ENCODE peak calls at places on chromosome 16, in eight cellular contexts. C is keratinocyte, W is fibroblast of the aortic adventitia, U is dorsolateral prefrontal cortex, J is AG10803, X is testis, F is GM12878, O is ovary. G is an unnamed sample.
A peak's percentile ranks its signal among the peaks of the same experiment; 100 is the strongest.

GRCh38 chr16:72427786-72428480 is 256.0 kb upstream of the PMFBP1 start:
- DNase-seq in O (no peak), C (no peak), W (no peak), U (no peak), J (no peak), F (no peak), X (no peak), G (no peak)

GRCh38 chr16:724188-725040 is 1.8 kb downstream of the CCDC78 start:
- DNase-seq in W (no peak), C (no peak), F (no peak), X (no peak), J (no peak), O (no peak), U (no peak), G (no peak)

GRCh38 chr16:78258651-78259050 is 159.2 kb downstream of the WWOX start:
- DNase-seq in U (no peak), J (no peak), O (no peak), F (no peak), C (no peak), W (no peak), X (no peak), G (no peak)

GRCh38 chr16:85686912-85687591 is 1.7 kb downstream of the GINS2 start:
- DNase-seq in C (no peak), F (no peak), O (no peak), U (no peak), X (no peak), W (no peak), J (no peak), G (no peak)

GRCh38 chr16:61829631-61830030 is 206.6 kb downstream of the CDH8 start:
- DNase-seq in J (peak; percentile 58), W (no peak), O (no peak), C (no peak), X (no peak), U (no peak), F (no peak), G (peak; percentile 12)

GRCh38 chr16:57367111-57367752 is 5.1 kb upstream of the CX3CL1 start:
- DNase-seq in U (no peak), J (peak; percentile 17), O (no peak), W (peak; percentile 42), X (no peak), C (no peak), F (no peak), G (no peak)

GRCh38 chr16:12754824-12755543 is 48.7 kb downstream of the CPPED1 start:
- DNase-seq in C (no peak), O (no peak), X (no peak), U (no peak), W (no peak), J (peak; percentile 54), F (no peak), G (no peak)

GRCh38 chr16:2027024-2028010 is 615 bp downstream of the NHERF2 start:
- DNase-seq in U (no peak), C (no peak), X (peak; percentile 28), F (no peak), O (no peak), J (peak; percentile 48), W (peak; percentile 20), G (no peak)

GRCh38 chr16:75196826-75197225 is 10.1 kb downstream of the CTRB2 start:
- DNase-seq in X (no peak), F (no peak), U (no peak), J (no peak), C (no peak), W (no peak), O (no peak), G (no peak)

GRCh38 chr16:59263980-59264379 is 529.9 kb upstream of the GOT2 start:
- DNase-seq in O (no peak), F (no peak), J (no peak), U (no peak), X (no peak), C (no peak), W (no peak), G (no peak)

GRCh38 chr16:56625140-56625942 is at the start of gene MT1E:
- DNase-seq in C (no peak), J (peak; percentile 80), F (no peak), U (no peak), X (peak; percentile 54), W (peak; percentile 82), O (peak; percentile 48), G (peak; percentile 80)

GRCh38 chr16:5027086-5027485 is 6.6 kb downstream of the NAGPA start:
- DNase-seq in J (no peak), X (no peak), U (no peak), W (no peak), C (no peak), O (no peak), F (no peak), G (no peak)

GRCh38 chr16:5027575-5028235 is 6.0 kb downstream of the NAGPA start:
- DNase-seq in C (no peak), U (no peak), W (no peak), O (no peak), J (no peak), F (no peak), X (no peak), G (no peak)

GRCh38 chr16:5024632-5025031 is 9.1 kb downstream of the NAGPA start:
- DNase-seq in F (no peak), X (peak; percentile 29), W (peak; percentile 17), U (no peak), C (no peak), O (no peak), J (no peak), G (peak; percentile 8)

GRCh38 chr16:5026664-5027063 is 7.1 kb downstream of the NAGPA start:
- DNase-seq in C (no peak), W (no peak), J (no peak), O (no peak), F (no peak), U (no peak), X (no peak), G (no peak)

DNA sequence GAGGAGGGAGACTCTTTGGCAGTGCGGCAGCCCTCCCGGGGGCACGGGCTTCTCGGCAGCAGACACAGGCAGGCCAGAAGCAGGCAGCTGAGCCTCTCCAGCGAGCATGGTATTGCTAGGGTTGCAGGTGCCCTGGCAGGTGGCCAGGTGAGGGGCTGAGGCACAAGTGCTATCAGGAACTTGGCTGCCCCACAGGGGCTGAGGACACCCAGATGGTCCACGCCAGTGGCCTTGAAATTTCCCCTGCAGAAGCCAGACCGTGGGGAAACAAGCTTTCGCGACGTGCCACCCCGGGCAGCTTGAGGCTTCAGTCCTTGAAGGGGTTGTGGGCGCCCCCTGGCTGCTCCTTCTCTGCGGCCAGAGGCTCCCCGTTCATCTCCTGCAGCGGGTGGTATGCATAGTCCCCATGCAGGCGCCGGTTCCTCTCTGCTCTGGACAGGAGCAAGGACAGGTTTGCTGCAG is 8.5 kb downstream of the NAGPA start:
- DNase-seq in C (no peak), J (no peak), O (peak; percentile 33), U (peak; percentile 87), F (no peak), X (peak; percentile 71), W (no peak), G (no peak)
- TF ChIP-seq CTCF in C (peak; percentile 15), J (peak; percentile 19), O (no peak), U (peak; percentile 68), F (peak; percentile 29), X (peak; percentile 38), W (peak; percentile 29), G (peak; percentile 58)

GRCh38 chr16:23842137-23842600 is 6.4 kb downstream of the PRKCB start:
- DNase-seq in F (peak; percentile 96), X (no peak), J (no peak), W (no peak), O (no peak), U (no peak), C (no peak), G (no peak)

GRCh38 chr16:23840310-23840709 is 4.5 kb downstream of the PRKCB start:
- DNase-seq in J (no peak), C (no peak), X (no peak), U (no peak), O (no peak), W (no peak), F (no peak), G (no peak)

GRCh38 chr16:23838485-23839142 is 2.8 kb downstream of the PRKCB start:
- DNase-seq in W (no peak), O (no peak), U (no peak), C (no peak), X (no peak), J (no peak), F (no peak), G (no peak)

GRCh38 chr16:23847251-23847650 is 11.5 kb downstream of the PRKCB start:
- DNase-seq in W (no peak), X (no peak), J (no peak), F (no peak), C (no peak), U (no peak), O (no peak), G (no peak)

GRCh38 chr16:23843143-23843542 is 7.4 kb downstream of the PRKCB start:
- DNase-seq in U (no peak), C (no peak), O (no peak), X (no peak), F (no peak), J (no peak), W (no peak), G (no peak)
- H3K4me3 ChIP-seq in U (no peak overlapping the region), C (no peak overlapping the region), O (no peak overlapping the region), X (no peak overlapping the region), F (peak overlapping the region; percentile 36), J (no peak overlapping the region), W (no peak overlapping the region), G (no peak overlapping the region)

DNA sequence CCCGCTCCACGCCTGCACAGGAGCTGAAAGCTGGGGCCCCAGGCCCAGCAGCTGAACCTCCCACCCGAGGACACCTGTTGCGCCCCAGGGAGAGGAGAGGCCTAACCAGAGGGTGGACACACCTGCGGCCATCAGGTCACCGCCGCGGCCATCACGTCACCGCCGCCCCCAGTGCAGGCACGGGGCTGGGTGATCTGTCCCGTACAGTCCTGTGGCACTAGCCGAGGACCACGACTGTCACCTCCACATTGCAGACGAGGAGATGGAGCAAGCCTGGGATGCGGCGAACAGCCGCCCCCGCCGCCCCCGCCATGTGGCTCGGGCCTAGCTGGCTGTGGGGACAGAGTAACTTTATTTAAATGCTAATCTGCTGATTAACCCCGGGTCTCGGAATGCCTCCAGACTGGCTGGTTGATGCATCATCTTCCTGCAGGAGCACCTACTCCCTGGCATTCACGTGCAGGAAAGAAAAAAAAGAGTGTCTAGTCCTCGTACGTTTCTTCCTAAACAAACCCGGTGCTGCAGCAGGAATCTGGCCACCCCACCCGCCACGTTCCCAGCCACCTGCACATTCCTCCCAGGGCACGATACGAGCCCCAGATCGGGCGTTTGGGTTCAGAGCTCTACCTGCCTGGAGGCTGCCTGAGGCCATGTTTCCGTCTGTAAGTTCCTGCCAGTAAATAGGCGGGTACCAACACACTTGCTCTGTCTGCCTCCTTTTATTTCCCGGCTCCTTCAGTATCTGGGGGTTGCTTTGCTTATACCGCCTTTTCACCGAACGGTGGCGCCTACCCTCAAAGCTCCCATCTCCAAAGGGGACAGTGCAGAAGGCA is 29.9 kb downstream of the PIEZO1 start:
- DNase-seq in J (peak; percentile 60), F (no peak), C (peak; percentile 94), U (no peak), X (no peak), O (no peak), W (no peak), G (peak; percentile 56)
- TF ChIP-seq CTCF in J (peak; percentile 46), F (peak; percentile 21), C (no peak), U (peak; percentile 47), X (no peak), O (no peak), W (no peak), G (no peak)

GRCh38 chr16:11329080-11329491 is 16.2 kb upstream of the RMI2 start:
- DNase-seq in J (peak; percentile 30), U (no peak), O (no peak), C (no peak), W (no peak), X (no peak), F (peak; percentile 57), G (peak; percentile 28)
- H3K4me3 ChIP-seq in J (peak overlapping the region; percentile 29), U (no peak overlapping the region), O (no peak overlapping the region), C (no peak overlapping the region), W (no peak overlapping the region), X (no peak overlapping the region), F (peak overlapping the region; percentile 56), G (no peak overlapping the region)

G was measured in astrocyte of the spinal cord.